ENCODE peak calls at places on chromosomes 6 and 20, in seven cellular contexts. F is RWPE1, E is glutamatergic neuron, V is GM06990, K is dorsolateral prefrontal cortex, O is lower leg skin, Z is HL-60. I is an unnamed sample.

GRCh38 chr6:131159578-131159977 is 24.3 kb downstream of the AKAP7 start:
- DNase-seq in F (peak; percentile 23), E (no peak), V (no peak), K (no peak), O (no peak), Z (no peak), I (no peak)

GRCh38 chr20:62761058-62761758 is 35.1 kb upstream of the MRGBP start:
- DNase-seq in F (no peak), E (peak; percentile 22), V (no peak), K (no peak), O (no peak), Z (no peak), I (no peak)

GRCh38 chr6:84633771-84634170 is 130.6 kb downstream of the TBX18 start:
- DNase-seq in F (no peak), E (no peak), V (no peak), K (no peak), O (no peak), Z (no peak), I (no peak)

GRCh38 chr6:68777956-68778355 is 142.9 kb downstream of the ADGRB3 start:
- DNase-seq in F (peak; percentile 5), E (no peak), V (no peak), K (peak; percentile 21), O (no peak), Z (no peak), I (no peak)

GRCh38 chr6:120871416-120872261 is 462.6 kb downstream of the TBC1D32 start:
- DNase-seq in F (no peak), E (no peak), V (no peak), K (no peak), O (peak; percentile 76), Z (no peak), I (no peak)

GRCh38 chr6:19845271-19846046 is 8.3 kb downstream of the ID4 start:
- DNase-seq in F (no peak), E (no peak), V (no peak), K (no peak), O (no peak), Z (no peak), I (no peak)

GRCh38 chr6:4942673-4943009 is 61.2 kb downstream of the RPP40 start:
- DNase-seq in F (no peak), E (no peak), V (no peak), K (no peak), O (no peak), Z (no peak), I (no peak)

GRCh38 chr20:44938637-44939036 is 21.6 kb downstream of the TOMM34 start:
- DNase-seq in F (no peak), E (no peak), V (no peak), K (peak; percentile 30), O (no peak), Z (no peak), I (no peak)

GRCh38 chr6:50187212-50188055 is 137.7 kb upstream of the DEFB112 start:
- DNase-seq in F (no peak), E (peak; percentile 56), V (no peak), K (no peak), O (no peak), Z (no peak), I (no peak)

GRCh38 chr6:133951881-133952814 is 876 bp upstream of the TBPL1 start:
- DNase-seq in F (peak; percentile 73), E (peak; percentile 79), V (peak; percentile 69), K (peak; percentile 51), O (peak; percentile 89), Z (peak; percentile 12), I (peak; percentile 76)

GRCh38 chr6:39926668-39927067 is 7.6 kb downstream of the MOCS1 start:
- DNase-seq in F (peak; percentile 36), E (no peak), V (no peak), K (no peak), O (no peak), Z (no peak), I (no peak)

GRCh38 chr6:22892452-22892851 is 323.1 kb downstream of the HDGFL1 start:
- DNase-seq in F (peak; percentile 83), E (no peak), V (no peak), K (no peak), O (no peak), Z (no peak), I (no peak)

GRCh38 chr20:43508604-43509040 is 1.1 kb downstream of the L3MBTL1 start:
- DNase-seq in F (no peak), E (no peak), V (no peak), K (no peak), O (no peak), Z (no peak), I (no peak)
- TF ChIP-seq CTCF in F (no peak), E (no peak), V (no peak), K (no peak), O (no peak), Z (no peak), I (peak; percentile 53)

GRCh38 chr20:43925215-43925614 is 10.6 kb downstream of the TOX2 start:
- DNase-seq in F (no peak), E (no peak), V (peak; percentile 43), K (no peak), O (no peak), Z (no peak), I (no peak)

GRCh38 chr20:43926287-43926686 is 11.6 kb downstream of the TOX2 start:
- DNase-seq in F (no peak), E (no peak), V (no peak), K (no peak), O (no peak), Z (no peak), I (no peak)

GRCh38 chr20:43926691-43927090 is 12.0 kb downstream of the TOX2 start:
- DNase-seq in F (no peak), E (no peak), V (no peak), K (no peak), O (no peak), Z (no peak), I (no peak)

GRCh38 chr20:43923917-43924316 is 9.3 kb downstream of the TOX2 start:
- DNase-seq in F (no peak), E (no peak), V (no peak), K (no peak), O (no peak), Z (no peak), I (no peak)

GRCh38 chr20:43925786-43926185 is 11.1 kb downstream of the TOX2 start:
- DNase-seq in F (no peak), E (no peak), V (no peak), K (no peak), O (no peak), Z (peak; percentile 39), I (no peak)
- TF ChIP-seq CTCF in F (no peak), E (no peak), V (peak; percentile 44), K (no peak), O (no peak), Z (peak; percentile 10), I (no peak)

DNA sequence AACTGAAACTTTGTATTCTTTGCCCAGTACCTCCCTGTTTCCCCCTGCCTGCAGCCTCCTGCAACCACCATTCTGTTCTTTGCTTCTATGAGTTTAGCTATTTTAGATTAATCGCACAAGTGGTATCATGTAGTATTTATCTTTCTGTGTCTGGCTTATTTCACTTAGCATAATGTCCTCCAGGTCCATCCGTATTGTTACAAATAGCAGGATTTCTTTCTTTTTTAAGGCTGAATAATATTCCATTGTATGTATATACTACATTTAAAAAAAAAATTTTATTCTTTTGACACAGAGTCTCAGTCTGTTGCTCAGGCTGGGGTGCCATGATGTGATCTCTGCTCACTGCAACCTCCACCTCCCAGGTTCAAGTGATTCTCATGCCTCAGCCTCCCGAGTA is 4.5 kb downstream of the C6orf89 start:
- DNase-seq in F (no peak), E (no peak), V (no peak), K (no peak), O (no peak), Z (no peak), I (no peak)
- TF ChIP-seq CTCF in F (no peak), E (no peak), V (no peak), K (no peak), O (no peak), Z (no peak), I (peak; percentile 14)

GRCh38 chr6:164612731-164613130 is 696.7 kb downstream of the C6orf118 start:
- DNase-seq in F (no peak), E (no peak), V (no peak), K (no peak), O (no peak), Z (no peak), I (no peak)
- TF ChIP-seq CTCF in F (no peak), E (no peak), V (peak; percentile 4), K (no peak), O (no peak), Z (no peak), I (no peak)

GRCh38 chr20:59032713-59033059 is 551 bp upstream of the ATP5F1E start:
- DNase-seq in F (peak; percentile 56), E (peak; percentile 45), V (no peak), K (no peak), O (no peak), Z (no peak), I (no peak)
- TF ChIP-seq CTCF in F (peak; percentile 29), E (peak; percentile 24), V (peak; percentile 4), K (peak; percentile 25), O (no peak), Z (no peak), I (peak; percentile 70)

GRCh38 chr6:159463440-159463839 is 229.6 kb downstream of the SOD2 start:
- DNase-seq in F (no peak), E (no peak), V (no peak), K (no peak), O (no peak), Z (no peak), I (no peak)
- TF ChIP-seq CTCF in F (no peak), E (peak; percentile 12), V (peak; percentile 25), K (peak; percentile 46), O (no peak), Z (no peak), I (peak; percentile 73)

GRCh38 chr6:132728616-132729015 is 14.8 kb upstream of the VNN1 start:
- DNase-seq in F (no peak), E (no peak), V (no peak), K (no peak), O (no peak), Z (no peak), I (no peak)
- TF ChIP-seq CTCF in F (no peak), E (peak; percentile 30), V (peak; percentile 12), K (no peak), O (no peak), Z (no peak), I (peak; percentile 48)

DNA sequence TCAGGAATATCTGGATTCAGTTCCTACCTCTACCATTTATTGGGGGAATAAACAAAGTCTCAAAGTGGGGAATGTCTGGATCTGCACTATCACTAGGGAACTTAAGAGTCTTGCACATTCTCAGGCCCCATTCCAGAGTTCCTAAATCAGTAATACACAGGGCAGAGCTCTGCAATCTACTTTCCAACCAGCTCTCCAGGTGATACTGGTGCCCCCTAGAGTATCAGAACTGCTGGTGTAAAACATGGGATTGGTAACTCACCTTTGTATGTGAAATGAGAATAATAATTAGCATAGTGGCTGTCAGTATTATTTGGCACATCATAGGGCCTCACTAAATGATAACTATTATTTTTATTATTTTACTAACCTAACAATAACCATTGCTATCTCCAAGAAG is 278.8 kb upstream of the IMPG1 start:
- DNase-seq in F (no peak), E (no peak), V (no peak), K (no peak), O (no peak), Z (no peak), I (no peak)
- TF ChIP-seq CTCF in F (no peak), E (no peak), V (peak; percentile 27), K (no peak), O (no peak), Z (no peak), I (peak; percentile 53)

DNA sequence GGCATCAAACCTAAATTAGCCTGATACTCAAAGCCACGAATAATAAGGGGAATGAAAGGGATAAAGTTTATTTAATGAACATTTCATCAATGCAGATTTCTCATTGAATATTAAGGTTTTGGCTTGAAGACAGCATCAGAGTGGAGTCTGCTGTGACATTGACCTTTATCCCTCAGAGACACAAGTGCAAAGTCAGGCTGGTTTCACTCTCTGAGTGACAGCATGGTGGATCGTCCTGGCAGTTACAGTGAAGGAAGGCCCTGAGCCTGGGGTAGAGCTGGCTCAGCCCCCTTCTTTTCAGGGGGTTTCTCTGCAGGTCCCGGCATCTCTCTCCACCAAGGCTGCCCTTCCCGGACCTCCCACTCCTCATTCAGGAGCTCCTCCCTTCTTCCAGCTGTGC is 503.1 kb downstream of the PREX1 start:
- DNase-seq in F (no peak), E (no peak), V (no peak), K (no peak), O (no peak), Z (no peak), I (no peak)
- TF ChIP-seq CTCF in F (no peak), E (no peak), V (no peak), K (no peak), O (no peak), Z (no peak), I (no peak)